ENCODE peak calls at places on chromosomes 1 and 21, in nine cellular contexts. One of them, this sample, is unnamed.
A peak's percentile ranks its signal among the peaks of the same experiment; 100 is the strongest.

GRCh38 chr1:150511985-150512660 is 3.4 kb upstream of the FALEC start:
- DNase-seq in GM12878: no peak
- DNase-seq in Peyer's patch: no peak
- DNase-seq in ovary: no peak
- DNase-seq in K562: no peak
- DNase-seq in H1: no peak
- DNase-seq in uterus: no peak
- DNase-seq in IMR-90: no peak
- DNase-seq in body of pancreas: no peak
- DNase-seq in this sample: no peak

GRCh38 chr1:119179051-119179450 is 38.6 kb upstream of the WARS2 start:
- DNase-seq in IMR-90: no peak
- DNase-seq in Peyer's patch: no peak
- DNase-seq in H1: no peak
- DNase-seq in uterus: no peak
- DNase-seq in GM12878: no peak
- DNase-seq in body of pancreas: no peak
- DNase-seq in K562: no peak
- DNase-seq in ovary: no peak
- DNase-seq in this sample: no peak

GRCh38 chr1:183576537-183576936 is 13.7 kb downstream of the NCF2 start:
- DNase-seq in H1: no peak
- DNase-seq in ovary: no peak
- DNase-seq in uterus: no peak
- DNase-seq in body of pancreas: no peak
- DNase-seq in IMR-90: no peak
- DNase-seq in Peyer's patch: no peak
- DNase-seq in GM12878: no peak
- DNase-seq in K562: no peak
- DNase-seq in this sample: no peak

GRCh38 chr1:19759740-19760089 is 40.0 kb downstream of the TMCO4 start:
- DNase-seq in GM12878: no peak
- DNase-seq in Peyer's patch: no peak
- DNase-seq in body of pancreas: no peak
- DNase-seq in IMR-90: peak; percentile 40
- DNase-seq in H1: no peak
- DNase-seq in uterus: no peak
- DNase-seq in ovary: no peak
- DNase-seq in K562: no peak
- DNase-seq in this sample: no peak

GRCh38 chr1:117664314-117664713 is 58.5 kb downstream of the TENT5C start:
- DNase-seq in K562: peak; percentile 43
- DNase-seq in body of pancreas: no peak
- DNase-seq in IMR-90: no peak
- DNase-seq in uterus: no peak
- DNase-seq in Peyer's patch: peak; percentile 65
- DNase-seq in ovary: no peak
- DNase-seq in H1: no peak
- DNase-seq in GM12878: peak; percentile 92
- DNase-seq in this sample: no peak

GRCh38 chr1:53435151-53435550 is 24.0 kb upstream of the DMRTB1 start:
- DNase-seq in Peyer's patch: no peak
- DNase-seq in GM12878: no peak
- DNase-seq in IMR-90: no peak
- DNase-seq in ovary: no peak
- DNase-seq in K562: no peak
- DNase-seq in uterus: no peak
- DNase-seq in body of pancreas: no peak
- DNase-seq in H1: no peak
- DNase-seq in this sample: no peak

GRCh38 chr1:101278238-101278637 is 41.4 kb downstream of the S1PR1 start:
- DNase-seq in uterus: no peak
- DNase-seq in ovary: no peak
- DNase-seq in H1: no peak
- DNase-seq in IMR-90: no peak
- DNase-seq in Peyer's patch: no peak
- DNase-seq in GM12878: no peak
- DNase-seq in body of pancreas: no peak
- DNase-seq in K562: no peak
- DNase-seq in this sample: no peak

GRCh38 chr1:63662846-63663245 is 69.6 kb downstream of the PGM1 start:
- DNase-seq in ovary: no peak
- DNase-seq in IMR-90: peak; percentile 64
- DNase-seq in K562: no peak
- DNase-seq in uterus: no peak
- DNase-seq in GM12878: no peak
- DNase-seq in H1: peak; percentile 62
- DNase-seq in body of pancreas: no peak
- DNase-seq in Peyer's patch: no peak
- DNase-seq in this sample: no peak

GRCh38 chr1:202107801-202108731 is 14.7 kb upstream of the GPR37L1 start:
- DNase-seq in body of pancreas: peak; percentile 95
- DNase-seq in H1: no peak
- DNase-seq in Peyer's patch: no peak
- DNase-seq in IMR-90: no peak
- DNase-seq in ovary: no peak
- DNase-seq in K562: peak; percentile 49
- DNase-seq in uterus: no peak
- DNase-seq in GM12878: no peak
- DNase-seq in this sample: peak; percentile 79

GRCh38 chr1:149849246-149849946 is 50.0 kb upstream of the BOLA1 start:
- DNase-seq in ovary: no peak
- DNase-seq in GM12878: no peak
- DNase-seq in IMR-90: no peak
- DNase-seq in body of pancreas: no peak
- DNase-seq in H1: no peak
- DNase-seq in uterus: no peak
- DNase-seq in Peyer's patch: peak; percentile 14
- DNase-seq in K562: no peak
- DNase-seq in this sample: no peak

GRCh38 chr1:225318706-225319575 is 108.9 kb downstream of the LBR start:
- DNase-seq in Peyer's patch: no peak
- DNase-seq in body of pancreas: peak; percentile 54
- DNase-seq in GM12878: peak; percentile 2
- DNase-seq in K562: peak; percentile 27
- DNase-seq in IMR-90: peak; percentile 36
- DNase-seq in uterus: no peak
- DNase-seq in ovary: no peak
- DNase-seq in H1: no peak
- DNase-seq in this sample: peak; percentile 28

GRCh38 chr1:244672961-244673695 is 20.2 kb downstream of the DESI2 start:
- DNase-seq in GM12878: no peak
- DNase-seq in Peyer's patch: no peak
- DNase-seq in body of pancreas: peak; percentile 28
- DNase-seq in uterus: peak; percentile 27
- DNase-seq in H1: no peak
- DNase-seq in IMR-90: peak; percentile 47
- DNase-seq in K562: no peak
- DNase-seq in ovary: peak; percentile 47
- DNase-seq in this sample: peak; percentile 84

GRCh38 chr1:184854036-184854435 is 99.4 kb upstream of the EDEM3 start:
- DNase-seq in GM12878: no peak
- DNase-seq in Peyer's patch: no peak
- DNase-seq in body of pancreas: no peak
- DNase-seq in uterus: no peak
- DNase-seq in K562: no peak
- DNase-seq in H1: no peak
- DNase-seq in IMR-90: no peak
- DNase-seq in ovary: no peak
- DNase-seq in this sample: no peak

GRCh38 chr1:45134468-45134873 is 71.9 kb downstream of the ZSWIM5 start:
- DNase-seq in IMR-90: no peak
- DNase-seq in K562: no peak
- DNase-seq in uterus: no peak
- DNase-seq in H1: no peak
- DNase-seq in GM12878: no peak
- DNase-seq in ovary: no peak
- DNase-seq in body of pancreas: peak; percentile 15
- DNase-seq in Peyer's patch: no peak
- DNase-seq in this sample: no peak

GRCh38 chr1:11501491-11501897 is 22.5 kb downstream of the DISP3 start:
- DNase-seq in K562: peak; percentile 23
- DNase-seq in H1: no peak
- DNase-seq in IMR-90: no peak
- DNase-seq in Peyer's patch: no peak
- DNase-seq in uterus: no peak
- DNase-seq in body of pancreas: no peak
- DNase-seq in GM12878: no peak
- DNase-seq in ovary: no peak
- DNase-seq in this sample: peak; percentile 88

GRCh38 chr1:236141447-236142357 is 637 bp upstream of the GPR137B start:
- DNase-seq in Peyer's patch: no peak
- DNase-seq in K562: no peak
- DNase-seq in uterus: no peak
- DNase-seq in body of pancreas: peak; percentile 56
- DNase-seq in ovary: peak; percentile 41
- DNase-seq in GM12878: no peak
- DNase-seq in IMR-90: peak; percentile 56
- DNase-seq in H1: no peak
- DNase-seq in this sample: peak; percentile 54

GRCh38 chr1:8211620-8212442 is 106.1 kb upstream of the SLC45A1 start:
- DNase-seq in K562: no peak
- DNase-seq in ovary: no peak
- DNase-seq in GM12878: no peak
- DNase-seq in IMR-90: peak; percentile 99
- DNase-seq in H1: no peak
- DNase-seq in uterus: no peak
- DNase-seq in Peyer's patch: no peak
- DNase-seq in body of pancreas: no peak
- DNase-seq in this sample: no peak

GRCh38 chr1:6603424-6603850 is 768 bp upstream of the KLHL21 start:
- DNase-seq in H1: no peak
- DNase-seq in ovary: peak; percentile 79
- DNase-seq in Peyer's patch: peak; percentile 60
- DNase-seq in IMR-90: peak; percentile 79
- DNase-seq in GM12878: no peak
- DNase-seq in K562: no peak
- DNase-seq in body of pancreas: peak; percentile 64
- DNase-seq in uterus: peak; percentile 71
- DNase-seq in this sample: no peak

GRCh38 chr1:33126411-33127000 is 45.6 kb downstream of the AZIN2 start:
- DNase-seq in H1: no peak
- DNase-seq in Peyer's patch: no peak
- DNase-seq in body of pancreas: no peak
- DNase-seq in IMR-90: no peak
- DNase-seq in GM12878: no peak
- DNase-seq in uterus: no peak
- DNase-seq in K562: no peak
- DNase-seq in ovary: no peak
- DNase-seq in this sample: peak; percentile 12

GRCh38 chr1:160124709-160125478 is 9.3 kb downstream of the ATP1A2 start:
- DNase-seq in H1: no peak
- DNase-seq in GM12878: no peak
- DNase-seq in IMR-90: peak; percentile 89
- DNase-seq in ovary: no peak
- DNase-seq in Peyer's patch: no peak
- DNase-seq in body of pancreas: no peak
- DNase-seq in K562: no peak
- DNase-seq in uterus: no peak
- DNase-seq in this sample: no peak
- TF ChIP-seq POLR2A in H1: no peak
- TF ChIP-seq POLR2A in GM12878: no peak
- TF ChIP-seq POLR2A in IMR-90: no peak
- TF ChIP-seq POLR2A in ovary: no peak
- TF ChIP-seq POLR2A in Peyer's patch: no peak
- TF ChIP-seq POLR2A in body of pancreas: no peak
- TF ChIP-seq POLR2A in K562: no peak
- TF ChIP-seq POLR2A in uterus: no peak
- TF ChIP-seq POLR2A in this sample: no peak

GRCh38 chr1:166822385-166822784 is 16.9 kb upstream of the POGK start:
- DNase-seq in Peyer's patch: no peak
- DNase-seq in K562: peak; percentile 73
- DNase-seq in IMR-90: no peak
- DNase-seq in ovary: no peak
- DNase-seq in H1: no peak
- DNase-seq in body of pancreas: no peak
- DNase-seq in GM12878: no peak
- DNase-seq in uterus: no peak
- DNase-seq in this sample: no peak
- TF ChIP-seq CTCF in Peyer's patch: no peak
- TF ChIP-seq CTCF in K562: peak; percentile 65
- TF ChIP-seq CTCF in IMR-90: no peak
- TF ChIP-seq CTCF in ovary: no peak
- TF ChIP-seq CTCF in H1: peak; percentile 84
- TF ChIP-seq CTCF in body of pancreas: no peak
- TF ChIP-seq CTCF in GM12878: no peak
- TF ChIP-seq CTCF in uterus: no peak
- TF ChIP-seq CTCF in this sample: peak; percentile 10

GRCh38 chr21:33817136-33817535 is 98.5 kb downstream of the ATP5PO start:
- DNase-seq in GM12878: no peak
- DNase-seq in body of pancreas: no peak
- DNase-seq in uterus: no peak
- DNase-seq in ovary: no peak
- DNase-seq in IMR-90: no peak
- DNase-seq in H1: no peak
- DNase-seq in Peyer's patch: no peak
- DNase-seq in K562: no peak
- DNase-seq in this sample: no peak
- H3K4me1 ChIP-seq in GM12878: no peaks in the 10 kb centered on the region
- H3K4me1 ChIP-seq in body of pancreas: peaks cover 2% of the 10 kb centered on the region
- H3K4me1 ChIP-seq in uterus: no peaks in the 10 kb centered on the region
- H3K4me1 ChIP-seq in ovary: peaks cover 5% of the 10 kb centered on the region
- H3K4me1 ChIP-seq in IMR-90: peaks cover 6% of the 10 kb centered on the region
- H3K4me1 ChIP-seq in H1: no peaks in the 10 kb centered on the region
- H3K4me1 ChIP-seq in Peyer's patch: no peaks in the 10 kb centered on the region
- H3K4me1 ChIP-seq in K562: no peaks in the 10 kb centered on the region
- H3K4me1 ChIP-seq in this sample: peaks cover 6% of the 10 kb centered on the region

GRCh38 chr1:16043521-16043920 is at the start of gene CLCNKB:
- DNase-seq in GM12878: no peak
- DNase-seq in body of pancreas: peak; percentile 84
- DNase-seq in K562: no peak
- DNase-seq in H1: no peak
- DNase-seq in IMR-90: no peak
- DNase-seq in uterus: no peak
- DNase-seq in ovary: no peak
- DNase-seq in Peyer's patch: no peak
- DNase-seq in this sample: peak; percentile 75

GRCh38 chr1:16042096-16042495 is 1.5 kb upstream of the CLCNKB start:
- DNase-seq in uterus: no peak
- DNase-seq in IMR-90: no peak
- DNase-seq in K562: no peak
- DNase-seq in Peyer's patch: no peak
- DNase-seq in body of pancreas: no peak
- DNase-seq in GM12878: no peak
- DNase-seq in ovary: no peak
- DNase-seq in H1: no peak
- DNase-seq in this sample: no peak

GRCh38 chr1:16046865-16047264 is 3.3 kb downstream of the CLCNKB start:
- DNase-seq in body of pancreas: no peak
- DNase-seq in H1: no peak
- DNase-seq in IMR-90: no peak
- DNase-seq in GM12878: no peak
- DNase-seq in ovary: no peak
- DNase-seq in K562: no peak
- DNase-seq in uterus: no peak
- DNase-seq in Peyer's patch: no peak
- DNase-seq in this sample: no peak

GRCh38 chr1:16041200-16041599 is 2.4 kb upstream of the CLCNKB start:
- DNase-seq in Peyer's patch: no peak
- DNase-seq in body of pancreas: no peak
- DNase-seq in uterus: no peak
- DNase-seq in ovary: no peak
- DNase-seq in GM12878: no peak
- DNase-seq in K562: no peak
- DNase-seq in H1: no peak
- DNase-seq in IMR-90: no peak
- DNase-seq in this sample: no peak

GRCh38 chr1:16043950-16044349 is 368 bp downstream of the CLCNKB start:
- DNase-seq in uterus: no peak
- DNase-seq in Peyer's patch: no peak
- DNase-seq in body of pancreas: no peak
- DNase-seq in H1: no peak
- DNase-seq in GM12878: no peak
- DNase-seq in ovary: no peak
- DNase-seq in IMR-90: no peak
- DNase-seq in K562: no peak
- DNase-seq in this sample: no peak
- TF ChIP-seq POLR2A in uterus: no peak
- TF ChIP-seq POLR2A in Peyer's patch: no peak
- TF ChIP-seq POLR2A in body of pancreas: no peak
- TF ChIP-seq POLR2A in H1: no peak
- TF ChIP-seq POLR2A in GM12878: no peak
- TF ChIP-seq POLR2A in ovary: no peak
- TF ChIP-seq POLR2A in IMR-90: no peak
- TF ChIP-seq POLR2A in K562: no peak
- TF ChIP-seq POLR2A in this sample: no peak

This sample was measured in testis.